ENCODE peak calls at places on chromosomes 16 and 17, in six cellular contexts. S is KG1; W is activated CD8-positive, alpha-beta memory T cell treated with anti-CD3 and anti-CD28 coated beads for 4 hours; A is breast epithelium; O is iris pigment epithelial cell; C is activated T-cell treated with anti-CD3 and anti-CD28 coated beads for 24 hours. G is an unnamed sample.

GRCh38 chr17:78794399-78794798 is 12.3 kb upstream of the CYTH1 start:
- DNase-seq in O (no peak), W (no peak), A (no peak), S (no peak), C (no peak), G (no peak)

GRCh38 chr16:49652441-49653175 is 203.3 kb downstream of the ZNF423 start:
- DNase-seq in C (no peak), W (no peak), O (peak; percentile 82), A (no peak), S (no peak), G (peak; percentile 70)

GRCh38 chr16:2280981-2281542 is 13.1 kb upstream of the RNPS1 start:
- DNase-seq in O (no peak), A (no peak), W (no peak), S (no peak), C (no peak), G (no peak)

GRCh38 chr17:15213381-15214087 is 51.6 kb downstream of the PMP22 start:
- DNase-seq in S (no peak), A (no peak), W (no peak), C (no peak), O (peak; percentile 51), G (peak; percentile 25)

GRCh38 chr17:61338000-61338864 is 61.4 kb upstream of the TBX2 start:
- DNase-seq in W (no peak), O (peak; percentile 67), A (no peak), S (no peak), C (no peak), G (peak; percentile 86)

GRCh38 chr16:47049901-47050583 is 76.6 kb upstream of the DNAJA2 start:
- DNase-seq in O (no peak), C (no peak), W (no peak), A (no peak), S (no peak), G (no peak)

GRCh38 chr16:404971-405486 is 3.3 kb downstream of the DECR2 start:
- DNase-seq in C (no peak), S (no peak), A (no peak), W (no peak), O (no peak), G (no peak)

GRCh38 chr17:2406903-2407790 is 6.3 kb upstream of the MNT start:
- DNase-seq in W (no peak), A (peak; percentile 76), C (no peak), S (no peak), O (peak; percentile 93), G (peak; percentile 88)

GRCh38 chr16:87060026-87060986 is 256.9 kb downstream of the C16orf95 start:
- DNase-seq in S (no peak), O (peak; percentile 74), W (no peak), A (no peak), C (no peak), G (peak; percentile 71)

GRCh38 chr16:49639739-49640388 is 216.0 kb downstream of the ZNF423 start:
- DNase-seq in S (no peak), C (no peak), O (peak; percentile 79), A (no peak), W (no peak), G (peak; percentile 50)

GRCh38 chr17:50830298-50830697 is 5.1 kb upstream of the WFIKKN2 start:
- DNase-seq in C (no peak), A (no peak), W (no peak), S (no peak), O (no peak), G (peak; percentile 14)

GRCh38 chr17:41919165-41919817 is 540 bp upstream of the ACLY start:
- DNase-seq in C (no peak), A (no peak), W (no peak), O (peak; percentile 71), S (no peak), G (no peak)

GRCh38 chr16:10641953-10642949 is 52.5 kb downstream of the TEKT5 start:
- DNase-seq in S (no peak), W (no peak), O (no peak), C (no peak), A (no peak), G (no peak)

GRCh38 chr17:40472733-40473452 is 28.5 kb downstream of the TNS4 start:
- DNase-seq in O (peak; percentile 47), S (no peak), C (no peak), W (no peak), A (no peak), G (no peak)

GRCh38 chr16:25007284-25007984 is 7.7 kb downstream of the ARHGAP17 start:
- DNase-seq in W (no peak), C (no peak), O (peak; percentile 79), A (no peak), S (no peak), G (peak; percentile 87)

GRCh38 chr17:76345377-76345945 is 8.3 kb downstream of the PRPSAP1 start:
- DNase-seq in W (no peak), O (no peak), S (no peak), A (no peak), C (no peak), G (no peak)

GRCh38 chr17:55734128-55734781 is 11.6 kb upstream of the TMEM100 start:
- DNase-seq in C (no peak), A (no peak), S (no peak), W (no peak), O (peak; percentile 46), G (no peak)

GRCh38 chr16:68342620-68343019 is 31.8 kb downstream of the PRMT7 start:
- DNase-seq in S (no peak), O (no peak), W (no peak), A (no peak), C (no peak), G (no peak)

GRCh38 chr17:2594657-2595085 is 1.2 kb downstream of the PAFAH1B1 start:
- DNase-seq in W (no peak), O (peak; percentile 7), S (no peak), C (peak; percentile 4), A (no peak), G (no peak)

GRCh38 chr16:49000594-49000993 is 281.0 kb downstream of the CBLN1 start:
- DNase-seq in A (no peak), S (no peak), W (no peak), C (no peak), O (no peak), G (no peak)

GRCh38 chr16:66970775-66971725 is 10.0 kb downstream of the CES3 start:
- DNase-seq in S (no peak), O (peak; percentile 74), W (no peak), C (no peak), A (no peak), G (peak; percentile 20)

GRCh38 chr16:24839347-24839972 is 6.3 kb upstream of the SLC5A11 start:
- DNase-seq in O (no peak), A (no peak), C (no peak), W (no peak), S (no peak), G (no peak)

GRCh38 chr17:75998327-75998795 is 2.3 kb upstream of the CDK3 start:
- DNase-seq in S (no peak), W (no peak), C (no peak), O (no peak), A (no peak), G (no peak)

GRCh38 chr16:66265106-66265415 is 101.4 kb upstream of the CDH5 start:
- DNase-seq in S (no peak), O (no peak), C (no peak), A (no peak), W (no peak), G (no peak)

GRCh38 chr16:50463581-50464324 is 84.4 kb upstream of the NKD1 start:
- DNase-seq in C (no peak), O (no peak), S (no peak), A (no peak), W (no peak), G (no peak)

G was measured in fibroblast of pulmonary artery.